ENCODE peak calls at places on chromosomes 2 and 18, in six cellular contexts. D, K, U, Y, T and H are unnamed samples.

GRCh38 chr2:101359436-101359835 is 27.9 kb downstream of the CREG2 start:
- DNase-seq in Y (no peak), D (no peak), K (no peak), T (no peak), U (no peak), H (no peak)

GRCh38 chr18:24991220-24991575 is 360.8 kb downstream of the ZNF521 start:
- DNase-seq in D (no peak), Y (no peak), T (no peak), K (no peak), U (no peak), H (no peak)

GRCh38 chr2:219182331-219183150 is 4.5 kb downstream of the RETREG2 start:
- DNase-seq in T (no peak), D (no peak), U (no peak), Y (no peak), K (no peak), H (no peak)

GRCh38 chr2:214103199-214104001 is 307.5 kb upstream of the VWC2L start:
- DNase-seq in U (no peak), Y (no peak), T (peak; percentile 35), D (no peak), K (no peak), H (peak; percentile 29)

GRCh38 chr2:66862871-66863650 is 428.1 kb downstream of the MEIS1 start:
- DNase-seq in Y (peak; percentile 83), K (peak; percentile 75), T (no peak), D (no peak), U (no peak), H (no peak)

GRCh38 chr2:240957656-240958365 is 40.6 kb upstream of the SNED1 start:
- DNase-seq in Y (peak; percentile 60), K (no peak), D (peak; percentile 33), T (no peak), U (peak; percentile 20), H (no peak)

GRCh38 chr18:41761329-41762028 is 193.6 kb upstream of the PIK3C3 start:
- DNase-seq in D (no peak), T (no peak), U (no peak), Y (peak; percentile 94), K (peak; percentile 55), H (peak; percentile 58)

GRCh38 chr18:37188016-37188791 is 359.3 kb downstream of the KIAA1328 start:
- DNase-seq in D (no peak), U (no peak), K (no peak), T (no peak), Y (peak; percentile 37), H (no peak)

GRCh38 chr18:52319423-52319822 is 20.6 kb upstream of the DCC start:
- DNase-seq in T (no peak), U (no peak), Y (peak; percentile 9), D (no peak), K (no peak), H (no peak)

GRCh38 chr18:8763611-8764010 is 58.3 kb downstream of the MTCL1 start:
- DNase-seq in K (no peak), Y (peak; percentile 37), T (no peak), U (no peak), D (no peak), H (no peak)

GRCh38 chr2:121532347-121532766 is 1.7 kb downstream of the RNU4ATAC start:
- DNase-seq in Y (peak; percentile 49), T (no peak), K (peak; percentile 23), U (no peak), D (peak; percentile 25), H (no peak)

GRCh38 chr2:219032051-219032745 is 9.1 kb downstream of the CFAP65 start:
- DNase-seq in K (no peak), U (no peak), D (no peak), Y (no peak), T (no peak), H (no peak)

GRCh38 chr2:8656160-8656641 is 25.7 kb upstream of the ID2 start:
- DNase-seq in D (peak; percentile 94), K (peak; percentile 67), Y (peak; percentile 82), T (no peak), U (no peak), H (no peak)

GRCh38 chr18:13482641-13482945 is 243.8 kb downstream of the FAM210A start:
- DNase-seq in T (no peak), K (no peak), Y (no peak), U (no peak), D (no peak), H (no peak)
- H3K27ac ChIP-seq in T (no peak overlapping the region), K (no peak overlapping the region), Y (no peak overlapping the region), U (no peak overlapping the region), D (no peak overlapping the region), H (no peak overlapping the region)

DNA sequence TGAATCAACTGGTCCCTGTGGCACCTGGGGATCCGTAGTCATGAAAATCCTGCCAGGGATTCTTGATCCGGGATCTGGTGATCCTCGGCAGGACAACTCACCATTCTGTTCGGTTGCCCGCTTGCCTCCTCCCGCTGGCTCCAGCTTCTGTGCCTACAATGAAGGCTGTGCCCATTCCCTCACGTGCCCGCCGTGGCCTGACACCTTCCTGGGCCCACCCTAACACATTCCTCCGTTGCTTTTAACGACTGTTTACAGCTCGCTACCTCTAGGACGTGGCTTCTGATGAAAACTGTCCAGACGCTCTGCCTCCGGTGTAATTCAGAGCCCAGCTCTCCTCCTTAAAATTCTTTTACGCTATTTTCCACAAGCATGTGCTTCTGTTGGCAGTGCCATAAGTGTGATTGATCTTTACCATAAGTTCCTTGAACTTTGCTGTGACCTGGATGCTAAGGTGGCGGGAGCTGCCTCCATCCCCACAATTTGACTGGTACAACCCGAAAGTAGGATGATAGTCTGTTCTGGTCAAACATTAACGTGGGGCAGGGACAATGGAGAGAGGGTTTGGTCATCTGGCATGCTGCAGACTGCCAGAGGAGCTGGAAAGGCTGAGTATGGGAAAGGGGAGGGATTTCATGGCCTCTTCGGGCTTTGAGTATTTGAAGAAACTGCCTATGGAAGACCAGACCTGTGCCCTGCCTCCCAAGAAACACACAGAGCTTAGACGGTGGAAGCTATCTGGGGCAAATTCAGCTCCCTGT is 206.8 kb upstream of the TNP1 start:
- DNase-seq in D (no peak), U (no peak), K (no peak), Y (no peak), T (no peak), H (no peak)
- H3K27ac ChIP-seq in D (no peak overlapping the region), U (no peak overlapping the region), K (peak overlapping the region; percentile 69), Y (peak overlapping the region; percentile 39), T (no peak overlapping the region), H (peak overlapping the region; percentile 69)

GRCh38 chr2:54977149-54977548 is 73.1 kb downstream of the RTN4 start:
- DNase-seq in Y (no peak), D (no peak), T (no peak), K (no peak), U (no peak), H (no peak)
- H3K27ac ChIP-seq in Y (peak overlapping the region; percentile 22), D (no peak overlapping the region), T (peak overlapping the region; percentile 39), K (no peak overlapping the region), U (peak overlapping the region; percentile 71), H (no peak overlapping the region)

GRCh38 chr2:27281855-27282559 is at the start of gene TRIM54:
- DNase-seq in D (no peak), Y (peak; percentile 56), U (peak; percentile 66), T (no peak), K (no peak), H (no peak)
- H3K27ac ChIP-seq in D (no peak within 1 kb of the TSS), Y (no peak within 1 kb of the TSS), U (peak within 1 kb of the TSS; percentile 97), T (no peak within 1 kb of the TSS), K (no peak within 1 kb of the TSS), H (no peak within 1 kb of the TSS)

DNA sequence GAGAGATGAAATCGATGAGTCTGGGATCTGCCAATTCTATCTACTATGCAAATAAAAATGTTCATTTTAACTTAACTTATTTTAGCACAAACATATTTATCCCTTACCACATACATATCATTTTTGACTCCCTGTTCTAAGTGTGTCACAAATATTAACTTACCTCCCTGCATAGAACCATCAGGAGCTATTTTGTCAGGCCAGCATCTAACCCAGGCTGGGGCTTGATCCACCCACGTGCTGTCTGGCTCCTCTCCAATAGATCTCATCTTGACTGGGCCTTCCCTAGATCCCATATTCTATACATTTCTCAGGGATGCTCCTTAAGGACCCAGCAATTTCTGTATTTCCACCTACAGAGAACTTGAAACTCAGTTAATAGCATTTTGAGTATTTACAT is 20.9 kb downstream of the NTSR2 start:
- DNase-seq in T (no peak), K (no peak), U (no peak), Y (no peak), D (no peak), H (no peak)
- H3K27ac ChIP-seq in T (no peak overlapping the region), K (no peak overlapping the region), U (no peak overlapping the region), Y (no peak overlapping the region), D (no peak overlapping the region), H (no peak overlapping the region)

GRCh38 chr2:224908820-224909219 is 133.4 kb downstream of the DOCK10 start:
- DNase-seq in D (no peak), K (no peak), T (no peak), U (no peak), Y (no peak), H (no peak)
- H3K27ac ChIP-seq in D (no peak overlapping the region), K (no peak overlapping the region), T (no peak overlapping the region), U (no peak overlapping the region), Y (no peak overlapping the region), H (no peak overlapping the region)

DNA sequence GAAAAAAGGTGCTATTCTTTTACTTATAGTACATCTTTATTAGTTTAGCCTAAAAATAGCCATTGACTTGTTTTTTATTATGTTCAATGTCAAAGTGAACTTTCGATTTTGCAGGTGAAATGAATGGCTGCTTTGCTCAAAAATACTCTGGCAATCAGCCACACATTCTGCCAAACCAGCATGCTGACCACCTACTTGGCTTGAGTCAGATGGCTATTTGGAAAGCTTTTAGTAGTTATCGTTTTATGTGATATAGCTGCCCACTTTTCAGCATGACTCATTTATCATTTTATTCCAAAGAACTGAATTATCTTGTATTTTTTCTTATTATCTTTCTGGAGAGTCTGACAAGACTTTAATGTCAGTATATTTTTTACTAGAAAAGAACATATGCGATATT is 1615.8 kb upstream of the TMEFF2 start:
- DNase-seq in T (no peak), Y (no peak), K (no peak), U (no peak), D (no peak), H (no peak)
- H3K27ac ChIP-seq in T (no peak overlapping the region), Y (no peak overlapping the region), K (no peak overlapping the region), U (no peak overlapping the region), D (no peak overlapping the region), H (no peak overlapping the region)

GRCh38 chr18:44693030-44693784 is 12.5 kb downstream of the SETBP1 start:
- DNase-seq in T (no peak), U (no peak), D (no peak), Y (peak; percentile 84), K (no peak), H (peak; percentile 86)
- H3K27ac ChIP-seq in T (no peak overlapping the region), U (no peak overlapping the region), D (no peak overlapping the region), Y (peak overlapping the region; percentile 55), K (no peak overlapping the region), H (peak overlapping the region; percentile 89)

GRCh38 chr2:143246815-143247744 is 117.9 kb downstream of the ARHGAP15 start:
- DNase-seq in K (no peak), U (no peak), D (no peak), T (no peak), Y (no peak), H (no peak)
- H3K27ac ChIP-seq in K (no peak overlapping the region), U (no peak overlapping the region), D (no peak overlapping the region), T (no peak overlapping the region), Y (no peak overlapping the region), H (no peak overlapping the region)